ENCODE peak calls at places on chromosomes 12 and 14, in ten cellular contexts. T, J, X, N, R, I, O, M, Z and P are unnamed samples.

GRCh38 chr14:50792058-50792477 is 38.9 kb downstream of the NIN start:
- DNase-seq in M (no peak), O (no peak), Z (no peak), N (no peak), J (no peak), T (peak; percentile 65), I (no peak), X (no peak), R (no peak), P (no peak)

GRCh38 chr12:101885912-101886561 is 8.7 kb downstream of the DRAM1 start:
- DNase-seq in O (no peak), I (no peak), R (no peak), Z (no peak), X (no peak), J (no peak), M (no peak), N (no peak), T (no peak), P (no peak)

GRCh38 chr14:77059276-77059934 is 30.9 kb upstream of the IRF2BPL start:
- DNase-seq in M (no peak), I (peak; percentile 55), X (peak; percentile 51), R (no peak), O (peak; percentile 90), J (no peak), Z (no peak), N (no peak), T (no peak), P (peak; percentile 96)

GRCh38 chr12:78457951-78458350 is 406.6 kb upstream of the SYT1 start:
- DNase-seq in I (no peak), N (no peak), X (no peak), T (no peak), Z (no peak), J (no peak), R (no peak), O (no peak), M (no peak), P (no peak)

GRCh38 chr14:67674139-67674479 is 323 bp downstream of the VTI1B start:
- DNase-seq in M (no peak), X (peak; percentile 62), N (peak; percentile 47), O (peak; percentile 28), T (peak; percentile 48), Z (peak; percentile 78), I (no peak), R (no peak), J (no peak), P (no peak)

GRCh38 chr12:64826234-64826633 is 1.8 kb downstream of the TBC1D30 start:
- DNase-seq in X (no peak), M (no peak), T (peak; percentile 55), Z (peak; percentile 64), O (peak; percentile 54), N (no peak), I (no peak), J (no peak), R (peak; percentile 35), P (no peak)

GRCh38 chr14:52020866-52021717 is 31.7 kb downstream of the RTRAF start:
- DNase-seq in Z (no peak), J (no peak), R (no peak), I (no peak), X (no peak), O (no peak), N (no peak), M (no peak), T (peak; percentile 89), P (no peak)

GRCh38 chr12:39610626-39611025 is 9.0 kb downstream of the ABCD2 start:
- DNase-seq in O (no peak), T (no peak), N (no peak), I (no peak), X (no peak), M (no peak), R (no peak), J (no peak), Z (no peak), P (no peak)

GRCh38 chr12:38903596-38903995 is 1.8 kb downstream of the CPNE8 start:
- DNase-seq in N (no peak), T (no peak), Z (no peak), O (no peak), M (no peak), R (no peak), X (no peak), J (no peak), I (no peak), P (no peak)

GRCh38 chr12:132284071-132284492 is 45.3 kb downstream of the GALNT9 start:
- DNase-seq in O (peak; percentile 39), R (no peak), Z (no peak), I (no peak), T (no peak), N (no peak), J (no peak), X (no peak), M (no peak), P (no peak)

GRCh38 chr12:29611906-29612305 is 114.4 kb upstream of the OVCH1 start:
- DNase-seq in N (no peak), X (no peak), T (no peak), O (peak; percentile 80), R (no peak), Z (no peak), I (peak; percentile 46), M (no peak), J (no peak), P (no peak)

GRCh38 chr12:20006856-20007255 is 361.5 kb upstream of the PDE3A start:
- DNase-seq in Z (no peak), R (no peak), N (no peak), I (no peak), M (no peak), J (no peak), X (no peak), O (no peak), T (no peak), P (peak; percentile 31)

GRCh38 chr12:66903782-66904396 is 225.0 kb upstream of the GRIP1 start:
- DNase-seq in T (no peak), J (no peak), Z (no peak), X (no peak), M (no peak), I (no peak), R (no peak), N (no peak), O (no peak), P (no peak)

GRCh38 chr12:53950789-53951576 is 3.7 kb upstream of the HOXC12 start:
- DNase-seq in N (no peak), I (no peak), M (no peak), X (peak; percentile 23), O (no peak), J (no peak), T (no peak), R (no peak), Z (no peak), P (no peak)

GRCh38 chr12:32549675-32550079 is 129.4 kb upstream of the DNM1L start:
- DNase-seq in X (no peak), J (no peak), Z (no peak), I (no peak), N (no peak), T (no peak), M (no peak), O (peak; percentile 54), R (no peak), P (no peak)

GRCh38 chr12:72139411-72139810 is 132.8 kb upstream of the TRHDE start:
- DNase-seq in N (no peak), J (no peak), M (no peak), O (no peak), Z (no peak), X (no peak), T (no peak), I (no peak), R (no peak), P (no peak)

GRCh38 chr12:122031342-122032216 is 9.9 kb downstream of the BCL7A start:
- DNase-seq in N (peak; percentile 61), T (peak; percentile 31), X (no peak), Z (peak; percentile 59), R (peak; percentile 52), M (no peak), I (no peak), J (no peak), O (peak; percentile 32), P (no peak)

GRCh38 chr12:97127061-97127460 is 220.0 kb downstream of the NEDD1 start:
- DNase-seq in I (no peak), J (no peak), R (no peak), Z (no peak), O (no peak), X (no peak), N (no peak), M (no peak), T (no peak), P (no peak)

GRCh38 chr12:59151243-59151642 is 230.9 kb upstream of the LRIG3 start:
- DNase-seq in I (no peak), O (no peak), N (no peak), T (no peak), M (no peak), X (no peak), Z (no peak), J (no peak), R (no peak), P (no peak)

GRCh38 chr14:68794130-68794855 is 1.4 kb upstream of the ZFP36L1 start:
- DNase-seq in Z (peak; percentile 85), R (peak; percentile 81), M (peak; percentile 54), J (peak; percentile 95), I (peak; percentile 91), X (peak; percentile 74), T (peak; percentile 80), N (peak; percentile 72), O (peak; percentile 82), P (peak; percentile 96)